ENCODE peak calls at places on chromosomes 11 and 22, in nine cellular contexts. One of them, this sample, is unnamed.

GRCh38 chr11:9527481-9528140 is 45.9 kb upstream of the WEE1 start:
- DNase-seq in T-helper 2 cell: no peak
- DNase-seq in HEK293T: no peak
- DNase-seq in K562: no peak
- DNase-seq in activated CD4-positive, alpha-beta T cell treated with anti-CD3 and anti-CD28 coated beads, Interleukin-2, amount 50 U/mL, for 1 hour: no peak
- DNase-seq in hypothalamus: no peak
- DNase-seq in activated naive CD8-positive, alpha-beta T cell treated with anti-CD3 and anti-CD28 coated beads, Interleukin-2, amount 50 U/mL, for 24 hours: no peak
- DNase-seq in NB4: no peak
- DNase-seq in NCI-H1436: no peak
- DNase-seq in this sample: peak; percentile 43

GRCh38 chr11:82631722-82632630 is 101.7 kb downstream of the FAM181B start:
- DNase-seq in T-helper 2 cell: peak; percentile 12
- DNase-seq in HEK293T: no peak
- DNase-seq in K562: no peak
- DNase-seq in NCI-H1436: no peak
- DNase-seq in NB4: no peak
- DNase-seq in activated CD4-positive, alpha-beta T cell treated with anti-CD3 and anti-CD28 coated beads, Interleukin-2, amount 50 U/mL, for 1 hour: no peak
- DNase-seq in hypothalamus: no peak
- DNase-seq in activated naive CD8-positive, alpha-beta T cell treated with anti-CD3 and anti-CD28 coated beads, Interleukin-2, amount 50 U/mL, for 24 hours: no peak
- DNase-seq in this sample: no peak

GRCh38 chr11:10502770-10503169 is 38.2 kb downstream of the RNF141 start:
- DNase-seq in HEK293T: no peak
- DNase-seq in T-helper 2 cell: no peak
- DNase-seq in NB4: peak; percentile 55
- DNase-seq in NCI-H1436: no peak
- DNase-seq in hypothalamus: no peak
- DNase-seq in activated CD4-positive, alpha-beta T cell treated with anti-CD3 and anti-CD28 coated beads, Interleukin-2, amount 50 U/mL, for 1 hour: no peak
- DNase-seq in activated naive CD8-positive, alpha-beta T cell treated with anti-CD3 and anti-CD28 coated beads, Interleukin-2, amount 50 U/mL, for 24 hours: no peak
- DNase-seq in K562: no peak
- DNase-seq in this sample: no peak

GRCh38 chr11:27563201-27563600 is 56.6 kb upstream of the LIN7C start:
- DNase-seq in HEK293T: no peak
- DNase-seq in hypothalamus: no peak
- DNase-seq in NCI-H1436: no peak
- DNase-seq in NB4: no peak
- DNase-seq in activated CD4-positive, alpha-beta T cell treated with anti-CD3 and anti-CD28 coated beads, Interleukin-2, amount 50 U/mL, for 1 hour: no peak
- DNase-seq in activated naive CD8-positive, alpha-beta T cell treated with anti-CD3 and anti-CD28 coated beads, Interleukin-2, amount 50 U/mL, for 24 hours: no peak
- DNase-seq in K562: no peak
- DNase-seq in T-helper 2 cell: no peak
- DNase-seq in this sample: no peak

GRCh38 chr11:123707606-123708205 is 33.8 kb downstream of the ZNF202 start:
- DNase-seq in HEK293T: peak; percentile 65
- DNase-seq in hypothalamus: peak; percentile 35
- DNase-seq in activated CD4-positive, alpha-beta T cell treated with anti-CD3 and anti-CD28 coated beads, Interleukin-2, amount 50 U/mL, for 1 hour: peak; percentile 56
- DNase-seq in activated naive CD8-positive, alpha-beta T cell treated with anti-CD3 and anti-CD28 coated beads, Interleukin-2, amount 50 U/mL, for 24 hours: peak; percentile 53
- DNase-seq in T-helper 2 cell: peak; percentile 53
- DNase-seq in K562: peak; percentile 57
- DNase-seq in NB4: peak; percentile 78
- DNase-seq in NCI-H1436: peak; percentile 65
- DNase-seq in this sample: peak; percentile 31

GRCh38 chr11:69292221-69292648 is 1.7 kb upstream of the MYEOV start:
- DNase-seq in activated CD4-positive, alpha-beta T cell treated with anti-CD3 and anti-CD28 coated beads, Interleukin-2, amount 50 U/mL, for 1 hour: peak; percentile 58
- DNase-seq in hypothalamus: no peak
- DNase-seq in NCI-H1436: no peak
- DNase-seq in T-helper 2 cell: peak; percentile 23
- DNase-seq in activated naive CD8-positive, alpha-beta T cell treated with anti-CD3 and anti-CD28 coated beads, Interleukin-2, amount 50 U/mL, for 24 hours: peak; percentile 64
- DNase-seq in HEK293T: peak; percentile 51
- DNase-seq in NB4: peak; percentile 80
- DNase-seq in K562: peak; percentile 66
- DNase-seq in this sample: no peak

GRCh38 chr11:68447015-68447801 is 13.3 kb upstream of the PPP6R3 start:
- DNase-seq in NCI-H1436: peak; percentile 55
- DNase-seq in K562: peak; percentile 82
- DNase-seq in T-helper 2 cell: peak; percentile 75
- DNase-seq in NB4: peak; percentile 80
- DNase-seq in HEK293T: peak; percentile 86
- DNase-seq in activated CD4-positive, alpha-beta T cell treated with anti-CD3 and anti-CD28 coated beads, Interleukin-2, amount 50 U/mL, for 1 hour: peak; percentile 78
- DNase-seq in activated naive CD8-positive, alpha-beta T cell treated with anti-CD3 and anti-CD28 coated beads, Interleukin-2, amount 50 U/mL, for 24 hours: peak; percentile 79
- DNase-seq in hypothalamus: peak; percentile 65
- DNase-seq in this sample: peak; percentile 78

GRCh38 chr11:106281455-106282173 is 204.2 kb downstream of the AASDHPPT start:
- DNase-seq in activated naive CD8-positive, alpha-beta T cell treated with anti-CD3 and anti-CD28 coated beads, Interleukin-2, amount 50 U/mL, for 24 hours: no peak
- DNase-seq in HEK293T: no peak
- DNase-seq in hypothalamus: no peak
- DNase-seq in K562: no peak
- DNase-seq in T-helper 2 cell: no peak
- DNase-seq in NCI-H1436: no peak
- DNase-seq in NB4: no peak
- DNase-seq in activated CD4-positive, alpha-beta T cell treated with anti-CD3 and anti-CD28 coated beads, Interleukin-2, amount 50 U/mL, for 1 hour: no peak
- DNase-seq in this sample: no peak

GRCh38 chr22:46064236-46064965 is 85.9 kb upstream of the PPARA start:
- DNase-seq in NB4: no peak
- DNase-seq in activated naive CD8-positive, alpha-beta T cell treated with anti-CD3 and anti-CD28 coated beads, Interleukin-2, amount 50 U/mL, for 24 hours: no peak
- DNase-seq in NCI-H1436: peak; percentile 72
- DNase-seq in K562: no peak
- DNase-seq in hypothalamus: no peak
- DNase-seq in HEK293T: no peak
- DNase-seq in activated CD4-positive, alpha-beta T cell treated with anti-CD3 and anti-CD28 coated beads, Interleukin-2, amount 50 U/mL, for 1 hour: no peak
- DNase-seq in T-helper 2 cell: no peak
- DNase-seq in this sample: peak; percentile 37

GRCh38 chr11:134504146-134504905 is 92.3 kb upstream of the B3GAT1 start:
- DNase-seq in HEK293T: no peak
- DNase-seq in NB4: no peak
- DNase-seq in activated CD4-positive, alpha-beta T cell treated with anti-CD3 and anti-CD28 coated beads, Interleukin-2, amount 50 U/mL, for 1 hour: no peak
- DNase-seq in NCI-H1436: no peak
- DNase-seq in activated naive CD8-positive, alpha-beta T cell treated with anti-CD3 and anti-CD28 coated beads, Interleukin-2, amount 50 U/mL, for 24 hours: no peak
- DNase-seq in K562: no peak
- DNase-seq in T-helper 2 cell: no peak
- DNase-seq in hypothalamus: no peak
- DNase-seq in this sample: no peak

GRCh38 chr22:28012811-28013460 is 93.9 kb upstream of the PITPNB start:
- DNase-seq in K562: no peak
- DNase-seq in activated naive CD8-positive, alpha-beta T cell treated with anti-CD3 and anti-CD28 coated beads, Interleukin-2, amount 50 U/mL, for 24 hours: no peak
- DNase-seq in HEK293T: no peak
- DNase-seq in NB4: no peak
- DNase-seq in T-helper 2 cell: no peak
- DNase-seq in NCI-H1436: no peak
- DNase-seq in activated CD4-positive, alpha-beta T cell treated with anti-CD3 and anti-CD28 coated beads, Interleukin-2, amount 50 U/mL, for 1 hour: no peak
- DNase-seq in hypothalamus: no peak
- DNase-seq in this sample: no peak

GRCh38 chr11:29538339-29539036 is 478.3 kb downstream of the KCNA4 start:
- DNase-seq in T-helper 2 cell: no peak
- DNase-seq in NB4: no peak
- DNase-seq in activated naive CD8-positive, alpha-beta T cell treated with anti-CD3 and anti-CD28 coated beads, Interleukin-2, amount 50 U/mL, for 24 hours: no peak
- DNase-seq in K562: no peak
- DNase-seq in hypothalamus: no peak
- DNase-seq in HEK293T: no peak
- DNase-seq in activated CD4-positive, alpha-beta T cell treated with anti-CD3 and anti-CD28 coated beads, Interleukin-2, amount 50 U/mL, for 1 hour: no peak
- DNase-seq in NCI-H1436: no peak
- DNase-seq in this sample: no peak